ENCODE peak calls at places on chromosomes 4 and X, in seven cellular contexts. E is progenitor cell of endocrine pancreas; S is upper lobe of right lung; B is psoas muscle; K is CD8-positive, alpha-beta T cell; W is pancreas; Q is cardiac fibroblast. G is an unnamed sample.

GRCh38 chrX:2346158-2346557 is 154.6 kb downstream of the DHRSX start:
- DNase-seq in B (no peak), K (no peak), S (no peak), Q (no peak), W (no peak), E (no peak), G (no peak)

GRCh38 chr4:64738240-64738639 is 329.0 kb upstream of the TECRL start:
- DNase-seq in B (no peak), S (no peak), E (no peak), W (no peak), Q (no peak), K (no peak), G (no peak)

GRCh38 chr4:72842323-72842722 is 227.2 kb downstream of the COX18 start:
- DNase-seq in S (no peak), B (no peak), W (no peak), E (no peak), K (no peak), Q (no peak), G (no peak)

GRCh38 chrX:154600962-154601374 is 16.0 kb downstream of the CTAG1A start:
- DNase-seq in B (no peak), Q (peak), K (no peak), E (no peak), S (no peak), W (no peak), G (no peak)

GRCh38 chr4:55376698-55377097 is 19.1 kb upstream of the TMEM165 start:
- DNase-seq in K (no peak), S (no peak), Q (no peak), E (no peak), B (no peak), W (no peak), G (no peak)

GRCh38 chr4:142095886-142096605 is 459.7 kb downstream of the IL15 start:
- DNase-seq in K (no peak), S (no peak), Q (peak), B (no peak), W (no peak), E (no peak), G (no peak)

GRCh38 chr4:185343726-185344581 is 51.8 kb downstream of the LRP2BP start:
- DNase-seq in Q (peak), W (no peak), B (no peak), S (no peak), E (no peak), K (no peak), G (no peak)

GRCh38 chr4:165184220-165184619 is 23.1 kb upstream of the KLHL2 start:
- DNase-seq in S (no peak), E (no peak), K (no peak), B (no peak), W (no peak), Q (no peak), G (no peak)

GRCh38 chr4:148007303-148007702 is 275.4 kb downstream of the ARHGAP10 start:
- DNase-seq in Q (peak), E (no peak), K (no peak), W (no peak), S (no peak), B (no peak), G (no peak)

GRCh38 chr4:137735561-137736104 is 203.3 kb upstream of the PCDH18 start:
- DNase-seq in E (no peak), Q (peak), W (no peak), S (peak), B (peak), K (no peak), G (no peak)

DNA sequence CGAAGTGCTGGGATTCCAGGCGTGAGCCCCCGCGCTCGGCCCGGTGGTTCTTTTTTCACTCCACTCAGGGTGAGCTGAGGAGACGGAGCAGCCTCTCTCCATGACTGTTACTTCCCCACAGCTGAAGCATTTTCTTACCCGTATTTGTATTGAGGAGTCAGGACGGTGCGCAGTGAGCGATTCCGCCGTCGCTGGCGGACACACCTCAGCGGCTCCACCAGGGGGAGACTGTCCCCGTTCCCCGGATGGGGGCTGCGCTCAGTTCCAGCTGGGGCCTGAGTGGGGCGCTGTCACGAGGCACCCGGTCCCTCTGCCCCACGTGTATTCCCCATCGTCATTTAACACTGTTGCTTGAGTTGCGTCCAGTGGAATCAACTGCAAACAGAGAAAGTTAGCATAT is 844.0 kb upstream of the FRG1 start:
- DNase-seq in S (no peak), E (no peak), Q (no peak), B (no peak), K (no peak), W (no peak), G (no peak)
- TF ChIP-seq CTCF in S (no peak), E (no peak), Q (peak), B (no peak), K (no peak), W (no peak), G (no peak)

DNA sequence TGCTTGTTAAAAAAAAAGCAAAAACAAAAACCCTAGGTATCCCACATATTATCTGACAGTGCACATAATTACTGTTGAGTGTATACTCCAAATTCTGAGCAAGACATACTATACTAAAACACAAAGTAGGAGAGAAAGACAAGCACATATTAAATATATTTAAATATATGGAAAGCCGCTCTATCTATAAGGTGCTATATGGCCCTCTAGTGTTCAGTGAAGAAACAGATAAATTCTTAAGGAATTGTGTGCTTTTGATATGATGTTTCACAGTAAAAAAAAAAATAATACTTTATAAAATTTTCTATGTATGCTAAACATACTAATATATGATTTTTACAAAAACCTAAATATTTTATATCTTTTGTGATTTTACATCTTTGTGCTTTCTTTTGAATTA is 137.8 kb downstream of the FBXW7 start:
- DNase-seq in Q (peak), W (no peak), B (no peak), K (no peak), E (no peak), S (no peak), G (no peak)
- TF ChIP-seq CTCF in Q (peak), W (no peak), B (peak), K (peak), E (peak), S (peak), G (peak)

DNA sequence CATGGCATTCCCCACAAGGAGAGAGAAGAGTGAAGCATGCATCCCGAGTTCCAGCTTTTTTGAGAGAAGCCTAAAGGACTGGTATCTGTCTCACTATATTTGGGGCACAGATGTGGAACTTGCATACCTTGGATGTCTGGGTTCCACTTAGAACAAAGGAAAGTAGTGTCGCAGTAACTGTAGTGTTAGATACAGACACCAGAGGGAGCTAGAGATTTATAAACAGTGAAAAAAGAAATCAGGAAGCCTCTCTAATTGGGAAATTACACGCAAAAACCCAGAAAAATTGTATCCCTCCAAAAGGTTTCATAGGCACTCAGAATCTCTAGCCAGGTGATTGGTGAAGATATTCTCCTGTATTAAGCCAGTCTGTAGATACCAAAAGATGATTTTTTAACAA is 34.4 kb downstream of the AGTR2 start:
- DNase-seq in K (no peak), Q (peak), E (no peak), W (no peak), S (no peak), B (no peak), G (no peak)
- TF ChIP-seq CTCF in K (no peak), Q (peak), E (peak), W (peak), S (peak), B (peak), G (peak)

GRCh38 chr4:116180056-116180690 is 905.2 kb downstream of the TRAM1L1 start:
- DNase-seq in K (no peak), B (no peak), S (no peak), E (no peak), W (no peak), Q (peak), G (no peak)
- TF ChIP-seq CTCF in K (no peak), B (peak), S (no peak), E (peak), W (no peak), Q (peak), G (peak)

GRCh38 chr4:183205682-183206081 is 106.6 kb downstream of the WWC2 start:
- DNase-seq in Q (peak), E (no peak), K (no peak), B (no peak), W (no peak), S (no peak), G (no peak)

GRCh38 chr4:183200453-183200852 is 101.4 kb downstream of the WWC2 start:
- DNase-seq in W (peak), Q (peak), E (no peak), B (peak), S (peak), K (no peak), G (no peak)

GRCh38 chr4:183204793-183205192 is 105.7 kb downstream of the WWC2 start:
- DNase-seq in K (no peak), S (no peak), B (no peak), E (no peak), Q (no peak), W (no peak), G (no peak)

GRCh38 chr4:183201331-183201730 is 102.3 kb downstream of the WWC2 start:
- DNase-seq in Q (peak), B (no peak), K (no peak), E (no peak), W (no peak), S (no peak), G (no peak)

GRCh38 chr4:183205193-183205592 is 106.1 kb downstream of the WWC2 start:
- DNase-seq in Q (no peak), B (no peak), S (no peak), K (no peak), E (no peak), W (no peak), G (no peak)
- TF ChIP-seq CTCF in Q (no peak), B (no peak), S (no peak), K (no peak), E (no peak), W (no peak), G (no peak)

G was measured in neural crest cell.